ENCODE peak calls at places on chromosomes 5 and 9, in eight cellular contexts. D is adipocyte; K is cardiac muscle cell; B is head of caudate nucleus; X is CD4-positive, alpha-beta memory T cell; W is WTC11; E is NCI-H524; V is T-cell. J is an unnamed sample.

GRCh38 chr9:110141118-110141797 is 66.7 kb downstream of the C9orf152 start:
- DNase-seq in D (peak; percentile 91), K (no peak), B (no peak), X (no peak), W (no peak), E (no peak), V (no peak), J (no peak)

GRCh38 chr9:126690431-126691051 is 76.8 kb downstream of the LMX1B start:
- DNase-seq in D (peak; percentile 42), K (peak; percentile 76), B (no peak), X (no peak), W (peak; percentile 86), E (no peak), V (peak; percentile 38), J (peak; percentile 29)

GRCh38 chr5:86684222-86684621 is 66.5 kb downstream of the COX7C start:
- DNase-seq in D (no peak), K (no peak), B (no peak), X (no peak), W (no peak), E (no peak), V (no peak), J (no peak)

GRCh38 chr5:153619706-153620105 is 129.2 kb downstream of the GRIA1 start:
- DNase-seq in D (peak; percentile 22), K (no peak), B (no peak), X (no peak), W (no peak), E (no peak), V (no peak), J (no peak)

GRCh38 chr9:1267141-1267570 is 217.0 kb downstream of the DMRT2 start:
- DNase-seq in D (no peak), K (no peak), B (no peak), X (no peak), W (no peak), E (no peak), V (no peak), J (no peak)

GRCh38 chr5:169980418-169981053 is at the start of gene INSYN2B:
- DNase-seq in D (peak; percentile 93), K (peak; percentile 90), B (peak; percentile 87), X (no peak), W (peak; percentile 84), E (peak; percentile 75), V (no peak), J (no peak)

GRCh38 chr9:72474676-72475075 is 46.7 kb upstream of the TMC1 start:
- DNase-seq in D (no peak), K (no peak), B (no peak), X (no peak), W (no peak), E (no peak), V (no peak), J (no peak)

GRCh38 chr9:94950733-94951590 is 224.5 kb downstream of the AOPEP start:
- DNase-seq in D (peak; percentile 54), K (peak; percentile 67), B (no peak), X (no peak), W (no peak), E (peak; percentile 40), V (no peak), J (no peak)